ENCODE peak calls at places on chromosomes 1 and 21, in six cellular contexts. O is left cardiac atrium; E is RWPE2; H is T47D; B is stimulated activated CD8-positive, alpha-beta memory T cell treated with anti-CD3 and anti-CD28 coated beads, Interleukin-2, amount 100 ng/mL, for 48 hours; Q is AG08396. W is an unnamed sample.

GRCh38 chr1:60280256-60280655 is 206.7 kb upstream of the C1orf87 start:
- DNase-seq in O (no peak), E (no peak), H (no peak), B (no peak), Q (peak), W (peak)

GRCh38 chr1:2987773-2988172 is 33.5 kb upstream of the ACTRT2 start:
- DNase-seq in O (no peak), E (peak), H (no peak), B (no peak), Q (no peak), W (no peak)

GRCh38 chr1:8464987-8465386 is 147.1 kb downstream of the SLC45A1 start:
- DNase-seq in O (no peak), E (no peak), H (no peak), B (no peak), Q (peak), W (no peak)

GRCh38 chr1:174005032-174005431 is 17.1 kb downstream of the RC3H1 start:
- DNase-seq in O (no peak), E (no peak), H (no peak), B (no peak), Q (no peak), W (no peak)

GRCh38 chr1:233566886-233567285 is 47.0 kb upstream of the KCNK1 start:
- DNase-seq in O (no peak), E (no peak), H (no peak), B (no peak), Q (no peak), W (no peak)

GRCh38 chr1:169890761-169891538 is 2.7 kb downstream of the SCYL3 start:
- DNase-seq in O (no peak), E (no peak), H (no peak), B (no peak), Q (no peak), W (no peak)

GRCh38 chr21:38875694-38876492 is 70.2 kb downstream of the ETS2 start:
- DNase-seq in O (no peak), E (no peak), H (no peak), B (no peak), Q (no peak), W (no peak)

GRCh38 chr1:159315381-159315780 is 13.2 kb downstream of the FCER1A start:
- DNase-seq in O (no peak), E (no peak), H (no peak), B (no peak), Q (no peak), W (no peak)

GRCh38 chr1:113542221-113542701 is 151.9 kb downstream of the MAGI3 start:
- DNase-seq in O (no peak), E (peak), H (no peak), B (no peak), Q (no peak), W (no peak)

GRCh38 chr1:230632273-230632873 is 9.9 kb upstream of the COG2 start:
- DNase-seq in O (no peak), E (no peak), H (peak), B (no peak), Q (peak), W (peak)

GRCh38 chr1:230104395-230105244 is 37.6 kb downstream of the GALNT2 start:
- DNase-seq in O (peak), E (peak), H (peak), B (peak), Q (peak), W (peak)

GRCh38 chr21:41928621-41929220 is 25.1 kb downstream of the C2CD2 start:
- DNase-seq in O (no peak), E (no peak), H (no peak), B (no peak), Q (no peak), W (no peak)

GRCh38 chr1:203035111-203036000 is 9.1 kb downstream of the PPFIA4 start:
- DNase-seq in O (no peak), E (no peak), H (no peak), B (no peak), Q (no peak), W (no peak)

GRCh38 chr1:226695335-226695900 is 43.7 kb downstream of the ITPKB start:
- DNase-seq in O (no peak), E (no peak), H (no peak), B (no peak), Q (no peak), W (no peak)

GRCh38 chr1:26358411-26359384 is 4.8 kb upstream of the CRYBG2 start:
- DNase-seq in O (no peak), E (no peak), H (no peak), B (peak), Q (no peak), W (no peak)

GRCh38 chr1:218827486-218827885 is 346.2 kb upstream of the LYPLAL1 start:
- DNase-seq in O (no peak), E (no peak), H (no peak), B (no peak), Q (no peak), W (no peak)

GRCh38 chr1:172673761-172674160 is 14.9 kb downstream of the FASLG start:
- DNase-seq in O (no peak), E (no peak), H (no peak), B (no peak), Q (no peak), W (no peak)

GRCh38 chr1:89670711-89671110 is 37.8 kb downstream of the LRRC8C start:
- DNase-seq in O (no peak), E (no peak), H (no peak), B (no peak), Q (no peak), W (no peak)

GRCh38 chr1:154862927-154863701 is 7.0 kb downstream of the KCNN3 start:
- DNase-seq in O (no peak), E (no peak), H (no peak), B (no peak), Q (no peak), W (peak)

GRCh38 chr1:15424146-15424667 is 14.0 kb upstream of the CTRC start:
- DNase-seq in O (no peak), E (no peak), H (no peak), B (no peak), Q (no peak), W (peak)

GRCh38 chr1:92990828-92991227 is 29.6 kb upstream of the DIPK1A start:
- DNase-seq in O (no peak), E (no peak), H (no peak), B (no peak), Q (no peak), W (no peak)

GRCh38 chr1:175191654-175192053 is 922 bp downstream of the KIAA0040 start:
- DNase-seq in O (no peak), E (no peak), H (peak), B (no peak), Q (peak), W (no peak)

GRCh38 chr1:79285659-79286058 is 279.1 kb upstream of the ADGRL4 start:
- DNase-seq in O (no peak), E (no peak), H (no peak), B (no peak), Q (no peak), W (no peak)

GRCh38 chr1:234776256-234776874 is 166.4 kb upstream of the IRF2BP2 start:
- DNase-seq in O (no peak), E (no peak), H (no peak), B (no peak), Q (no peak), W (no peak)

W was measured in SHP77 treated with DMSO at 0.1 percent for 48 hours.